ENCODE peak calls at places on chromosomes 13 and 19, in five cellular contexts. X, O, T, J and Z are unnamed samples.

GRCh38 chr19:12936582-12936981 is 1.8 kb upstream of the CALR start:
- DNase-seq in X (no peak), O (no peak), T (no peak), J (no peak), Z (no peak)

GRCh38 chr19:31103228-31103627 is 246.0 kb downstream of the TSHZ3 start:
- DNase-seq in X (no peak), O (no peak), T (no peak), J (no peak), Z (no peak)

GRCh38 chr13:41455725-41456419 is 1.5 kb upstream of the RGCC start:
- DNase-seq in X (no peak), O (no peak), T (no peak), J (no peak), Z (no peak)

GRCh38 chr13:27973291-27973690 is 4.2 kb upstream of the CDX2 start:
- DNase-seq in X (no peak), O (no peak), T (no peak), J (no peak), Z (no peak)

GRCh38 chr19:51020988-51021651 is 1.6 kb upstream of the KLK10 start:
- DNase-seq in X (peak), O (peak), T (peak), J (no peak), Z (no peak)

GRCh38 chr13:95479706-95480105 is 72.8 kb upstream of the CLDN10 start:
- DNase-seq in X (no peak), O (no peak), T (no peak), J (no peak), Z (no peak)

GRCh38 chr13:109166807-109167206 is 537.4 kb downstream of the MYO16 start:
- DNase-seq in X (no peak), O (no peak), T (no peak), J (no peak), Z (no peak)

GRCh38 chr13:79663420-79663819 is 182.5 kb downstream of the NDFIP2 start:
- DNase-seq in X (no peak), O (no peak), T (no peak), J (no peak), Z (no peak)

GRCh38 chr13:100828226-100828625 is 153.6 kb upstream of the TMTC4 start:
- DNase-seq in X (no peak), O (no peak), T (no peak), J (no peak), Z (no peak)

GRCh38 chr13:100529666-100530065 is 58.9 kb downstream of the GGACT start:
- DNase-seq in X (no peak), O (no peak), T (no peak), J (no peak), Z (no peak)

GRCh38 chr13:109989686-109990085 is 203.3 kb upstream of the IRS2 start:
- DNase-seq in X (no peak), O (no peak), T (no peak), J (no peak), Z (no peak)

GRCh38 chr13:94550030-94550738 is 45.8 kb downstream of the TGDS start:
- DNase-seq in X (no peak), O (peak), T (no peak), J (no peak), Z (no peak)

GRCh38 chr13:95569966-95570365 is 17.4 kb downstream of the CLDN10 start:
- DNase-seq in X (no peak), O (no peak), T (peak), J (no peak), Z (no peak)

GRCh38 chr19:35869327-35870123 is 1.2 kb downstream of the APLP1 start:
- DNase-seq in X (peak), O (peak), T (peak), J (no peak), Z (no peak)

GRCh38 chr19:50383307-50383851 is 768 bp upstream of the POLD1 start:
- DNase-seq in X (no peak), O (no peak), T (no peak), J (no peak), Z (no peak)

GRCh38 chr19:31598730-31599238 is 249.5 kb upstream of the TSHZ3 start:
- DNase-seq in X (no peak), O (no peak), T (no peak), J (no peak), Z (no peak)

GRCh38 chr13:33262069-33262487 is 23.5 kb downstream of the STARD13 start:
- DNase-seq in X (no peak), O (peak), T (peak), J (no peak), Z (no peak)

GRCh38 chr13:78714717-78715116 is 55.8 kb upstream of the OBI1 start:
- DNase-seq in X (no peak), O (no peak), T (no peak), J (no peak), Z (no peak)

GRCh38 chr19:34494601-34495000 is 13.0 kb downstream of the WTIP start:
- DNase-seq in X (no peak), O (no peak), T (no peak), J (no peak), Z (no peak)

GRCh38 chr13:52118095-52118494 is 10.8 kb downstream of the NEK5 start:
- DNase-seq in X (no peak), O (no peak), T (no peak), J (no peak), Z (no peak)

GRCh38 chr19:1035998-1036621 is 3.8 kb upstream of the ABCA7 start:
- DNase-seq in X (no peak), O (no peak), T (no peak), J (no peak), Z (no peak)

GRCh38 chr13:74869846-74870245 is 612.1 kb downstream of the TBC1D4 start:
- DNase-seq in X (no peak), O (peak), T (peak), J (no peak), Z (no peak)

GRCh38 chr19:7197760-7198696 is 96.2 kb downstream of the INSR start:
- DNase-seq in X (peak), O (peak), T (peak), J (peak), Z (peak)

GRCh38 chr13:43072394-43072793 is 49.0 kb downstream of the DNAJC15 start:
- DNase-seq in X (no peak), O (no peak), T (no peak), J (no peak), Z (no peak)

GRCh38 chr19:55647732-55648656 is at the start of gene CCDC106:
- DNase-seq in X (peak), O (no peak), T (peak), J (no peak), Z (peak)

GRCh38 chr19:56538254-56538760 is 441 bp upstream of the ZFP28 start:
- DNase-seq in X (peak), O (peak), T (peak), J (peak), Z (peak)

GRCh38 chr13:113078895-113079720 is 26.5 kb upstream of the F7 start:
- DNase-seq in X (no peak), O (no peak), T (no peak), J (no peak), Z (no peak)

GRCh38 chr19:6067975-6068374 is 42.3 kb downstream of the RFX2 start:
- DNase-seq in X (no peak), O (no peak), T (no peak), J (no peak), Z (no peak)

GRCh38 chr13:33388254-33388998 is 102.9 kb upstream of the STARD13 start:
- DNase-seq in X (no peak), O (peak), T (peak), J (no peak), Z (no peak)

GRCh38 chr13:27022571-27023311 is 148.9 kb downstream of the USP12 start:
- DNase-seq in X (no peak), O (peak), T (peak), J (peak), Z (no peak)

GRCh38 chr19:29379257-29379986 is 146.4 kb upstream of the VSTM2B start:
- DNase-seq in X (no peak), O (no peak), T (no peak), J (no peak), Z (no peak)

GRCh38 chr19:45691516-45692186 is at the start of gene SNRPD2:
- DNase-seq in X (peak), O (peak), T (peak), J (peak), Z (peak)
- TF ChIP-seq CTCF in X (no peak), O (no peak), T (no peak), J (no peak), Z (no peak)

DNA sequence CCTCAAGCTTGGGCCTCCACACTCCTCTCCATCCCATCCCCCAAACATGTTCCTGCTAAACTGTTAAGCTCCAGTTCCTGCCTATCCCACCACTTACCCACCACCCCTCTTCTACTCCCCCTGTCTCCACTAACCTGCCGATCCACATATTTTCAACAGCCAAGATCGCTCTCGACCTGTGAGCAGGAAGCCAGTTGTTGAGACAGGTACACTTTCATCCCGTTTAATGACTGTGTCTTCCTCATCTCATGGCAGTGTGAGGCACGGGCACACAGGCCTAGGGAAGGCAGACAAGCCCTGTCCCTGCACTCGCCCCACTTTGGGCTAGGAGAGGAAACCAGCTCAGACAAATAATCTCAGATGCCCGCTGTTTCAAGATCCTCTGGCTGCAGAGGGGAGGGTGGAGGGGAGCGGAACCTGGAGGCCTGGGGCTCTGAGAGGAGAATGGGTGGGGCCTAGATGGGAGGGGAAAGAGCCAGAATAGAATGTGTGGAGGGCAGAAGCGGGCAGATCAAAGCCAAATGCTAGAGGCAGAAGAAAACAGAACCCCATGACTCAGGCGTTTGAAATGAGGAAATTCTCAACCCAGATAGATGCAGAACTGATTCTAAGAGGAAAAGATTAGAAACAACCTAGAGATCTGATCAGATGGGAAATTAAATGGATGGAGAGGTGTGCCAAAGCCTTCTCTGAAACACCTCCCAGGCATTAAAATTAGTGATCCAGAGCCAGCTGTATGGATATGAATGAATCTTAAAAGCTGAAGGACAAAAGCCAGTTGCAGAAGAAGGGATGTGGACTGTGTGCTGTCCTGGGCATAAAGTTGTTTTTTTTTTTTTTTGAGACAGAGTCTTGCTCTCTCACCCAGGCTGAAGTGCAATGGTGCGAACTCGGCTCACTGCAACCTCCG is 16.9 kb upstream of the CYP2S1 start:
- DNase-seq in X (no peak), O (peak), T (peak), J (peak), Z (no peak)
- TF ChIP-seq CTCF in X (no peak), O (no peak), T (no peak), J (no peak), Z (no peak)

DNA sequence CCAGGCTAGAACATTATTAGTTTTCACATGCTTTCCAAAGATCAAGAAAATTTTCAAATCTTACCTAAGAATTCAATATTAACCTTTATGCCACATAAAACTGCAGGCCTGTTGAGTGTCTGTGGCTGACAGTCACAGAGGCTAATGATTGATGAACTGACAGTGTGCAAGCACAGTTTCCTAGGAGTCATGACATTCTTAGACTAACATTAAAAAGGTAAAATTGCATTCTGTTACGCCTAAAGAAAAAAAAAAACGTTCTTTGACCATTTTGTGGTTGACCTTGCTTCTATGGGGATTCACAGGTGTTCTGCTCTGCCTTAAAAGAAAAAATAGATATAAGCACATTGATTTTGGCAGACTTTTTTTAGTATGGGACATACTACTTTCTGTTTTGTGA is 1776.2 kb downstream of the PCDH9 start:
- DNase-seq in X (no peak), O (no peak), T (no peak), J (no peak), Z (no peak)
- TF ChIP-seq CTCF in X (no peak), O (no peak), T (no peak), J (no peak), Z (no peak)

DNA sequence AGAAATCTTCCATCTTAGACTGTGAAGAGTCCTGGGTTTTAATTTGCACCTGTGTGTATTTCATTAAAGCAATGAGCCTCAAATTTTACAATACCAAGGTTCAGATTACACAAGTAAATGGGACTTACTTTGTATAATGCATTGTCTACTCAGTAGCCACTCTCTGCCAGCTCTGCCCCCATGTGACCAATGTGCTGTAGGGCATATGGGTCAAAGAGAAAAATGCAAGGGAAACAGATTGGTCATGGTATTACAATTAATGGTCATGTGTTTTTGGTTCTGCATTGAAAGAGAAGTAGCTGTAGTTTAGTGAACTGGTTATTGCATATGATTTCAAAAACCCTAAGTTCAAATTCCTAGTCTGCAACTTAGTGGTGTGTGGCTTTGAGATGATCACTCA is 545.5 kb downstream of the SUCLA2 start:
- DNase-seq in X (no peak), O (no peak), T (peak), J (no peak), Z (no peak)
- TF ChIP-seq CTCF in X (no peak), O (no peak), T (peak), J (no peak), Z (no peak)

DNA sequence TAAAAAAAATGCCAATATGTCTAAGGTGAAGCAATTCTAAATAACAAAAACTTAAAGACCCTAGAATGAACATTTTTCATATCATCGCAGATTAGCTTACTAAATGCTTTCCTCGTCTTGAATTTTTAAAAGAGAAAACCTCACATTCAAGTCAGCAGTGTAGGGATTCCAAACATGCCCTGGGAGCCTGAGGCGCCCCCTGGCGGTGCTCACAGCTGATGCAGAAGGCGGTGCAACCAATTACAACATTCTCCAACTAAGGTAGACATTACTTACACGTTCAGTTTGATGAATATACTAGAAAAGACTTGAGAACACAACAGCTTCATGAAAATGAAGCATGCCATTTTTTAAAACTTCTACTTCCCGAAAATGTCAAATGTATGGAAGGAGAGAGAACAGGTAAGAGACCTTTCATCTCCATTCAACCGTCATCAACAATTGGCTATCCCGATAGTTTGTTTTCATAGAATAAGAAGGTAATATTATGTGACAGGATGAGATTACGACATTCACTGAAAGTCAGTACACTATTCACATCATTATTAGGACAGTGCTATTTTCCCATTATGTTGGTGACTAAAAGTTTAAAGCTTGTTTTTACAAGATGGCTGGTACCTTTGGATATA is 304.4 kb downstream of the DCLK1 start:
- DNase-seq in X (no peak), O (no peak), T (no peak), J (no peak), Z (no peak)
- TF ChIP-seq CTCF in X (peak), O (peak), T (peak), J (peak), Z (peak)

GRCh38 chr13:46992383-46992952 is 95.6 kb upstream of the HTR2A start:
- DNase-seq in X (no peak), O (peak), T (peak), J (no peak), Z (no peak)
- TF ChIP-seq CTCF in X (no peak), O (peak), T (peak), J (peak), Z (peak)

DNA sequence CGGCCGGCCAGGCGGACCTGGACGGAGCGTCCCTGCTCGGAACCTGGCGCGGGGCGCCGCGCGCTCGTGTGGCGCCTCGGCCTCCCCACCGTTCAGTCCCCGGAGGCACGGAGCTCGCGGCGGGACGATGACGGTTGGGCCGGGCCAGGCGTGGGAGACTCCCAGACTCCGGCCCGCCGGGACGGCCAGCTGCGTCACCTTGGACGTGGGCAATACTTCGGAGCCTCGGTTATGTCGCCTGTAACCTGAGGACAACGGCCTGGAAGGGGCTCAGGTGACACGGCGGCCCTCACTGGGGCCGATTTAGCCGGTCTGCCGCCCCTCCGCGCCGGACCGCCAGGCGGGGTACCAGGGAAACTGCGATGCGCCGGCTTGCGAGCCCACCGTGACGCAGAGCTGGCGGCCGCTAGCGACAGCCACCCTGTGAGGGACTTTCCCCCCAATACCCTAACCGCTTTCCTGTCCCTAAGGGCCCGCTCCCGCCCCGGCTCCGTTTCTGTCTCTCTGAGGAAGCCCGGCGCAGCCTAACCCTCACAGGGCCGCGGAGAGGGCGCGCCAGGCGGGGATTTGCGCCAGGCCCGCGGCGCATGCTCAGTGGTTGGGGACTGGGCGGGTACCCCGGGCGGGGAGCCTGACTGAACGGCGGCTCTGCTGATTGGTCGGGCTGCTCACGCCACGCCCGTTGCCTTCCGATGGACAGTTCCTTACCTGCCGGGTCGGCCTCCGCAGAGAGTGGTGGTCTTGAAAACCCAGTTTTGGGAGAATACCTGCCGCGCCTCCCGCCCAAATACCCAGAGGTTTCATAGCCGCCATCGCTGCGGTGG is 109.5 kb upstream of the DOCK9 start:
- DNase-seq in X (peak), O (peak), T (peak), J (peak), Z (peak)
- TF ChIP-seq CTCF in X (peak), O (peak), T (peak), J (peak), Z (no peak)